ENCODE peak calls at places on chromosomes 12 and 14, in five cellular contexts. One of them, this sample, is unnamed.

GRCh38 chr14:93976477-93977057 is at the start of gene ASB2:
- DNase-seq in MM.1S: peak; percentile 40
- DNase-seq in GM23248: no peak
- DNase-seq in PC-3: no peak
- DNase-seq in hepatocyte: no peak
- DNase-seq in this sample: peak; percentile 46

GRCh38 chr12:122944588-122944987 is 21.7 kb downstream of the ABCB9 start:
- DNase-seq in hepatocyte: no peak
- DNase-seq in PC-3: peak; percentile 96
- DNase-seq in MM.1S: no peak
- DNase-seq in GM23248: peak; percentile 64
- DNase-seq in this sample: no peak

GRCh38 chr12:117343296-117343695 is 18.1 kb downstream of the NOS1 start:
- DNase-seq in GM23248: no peak
- DNase-seq in PC-3: peak; percentile 79
- DNase-seq in hepatocyte: no peak
- DNase-seq in MM.1S: no peak
- DNase-seq in this sample: no peak

GRCh38 chr14:104810316-104810715 is 9.4 kb downstream of the ZBTB42 start:
- DNase-seq in hepatocyte: no peak
- DNase-seq in GM23248: no peak
- DNase-seq in MM.1S: no peak
- DNase-seq in PC-3: no peak
- DNase-seq in this sample: no peak

GRCh38 chr12:29026419-29026818 is 122.7 kb upstream of the FAR2 start:
- DNase-seq in hepatocyte: no peak
- DNase-seq in GM23248: no peak
- DNase-seq in MM.1S: no peak
- DNase-seq in PC-3: peak; percentile 28
- DNase-seq in this sample: no peak

GRCh38 chr12:78929075-78929418 is 64.5 kb downstream of the SYT1 start:
- DNase-seq in hepatocyte: no peak
- DNase-seq in MM.1S: no peak
- DNase-seq in GM23248: no peak
- DNase-seq in PC-3: no peak
- DNase-seq in this sample: no peak

GRCh38 chr12:123971770-123972447 is 722 bp downstream of the CCDC92 start:
- DNase-seq in GM23248: peak; percentile 76
- DNase-seq in PC-3: peak; percentile 72
- DNase-seq in hepatocyte: peak; percentile 64
- DNase-seq in MM.1S: peak; percentile 44
- DNase-seq in this sample: peak; percentile 37

GRCh38 chr12:80598004-80598606 is 109.3 kb upstream of the MYF6 start:
- DNase-seq in hepatocyte: peak; percentile 30
- DNase-seq in PC-3: peak; percentile 72
- DNase-seq in MM.1S: peak; percentile 15
- DNase-seq in GM23248: peak; percentile 82
- DNase-seq in this sample: peak; percentile 53

GRCh38 chr12:34403706-34404376 is 381.5 kb downstream of the ALG10 start:
- DNase-seq in hepatocyte: peak; percentile 1
- DNase-seq in PC-3: no peak
- DNase-seq in MM.1S: no peak
- DNase-seq in GM23248: no peak
- DNase-seq in this sample: no peak

GRCh38 chr12:78725951-78726550 is 138.5 kb upstream of the SYT1 start:
- DNase-seq in MM.1S: no peak
- DNase-seq in PC-3: no peak
- DNase-seq in GM23248: no peak
- DNase-seq in hepatocyte: peak; percentile 28
- DNase-seq in this sample: no peak

GRCh38 chr12:75488553-75488952 is 8.0 kb downstream of the GLIPR1 start:
- DNase-seq in MM.1S: peak; percentile 36
- DNase-seq in GM23248: peak; percentile 80
- DNase-seq in hepatocyte: peak; percentile 34
- DNase-seq in PC-3: peak; percentile 46
- DNase-seq in this sample: peak; percentile 36

GRCh38 chr12:15806826-15807225 is 17.6 kb upstream of the EPS8 start:
- DNase-seq in GM23248: no peak
- DNase-seq in hepatocyte: no peak
- DNase-seq in PC-3: no peak
- DNase-seq in MM.1S: no peak
- DNase-seq in this sample: no peak

GRCh38 chr12:84807249-84807648 is 105.3 kb downstream of the SLC6A15 start:
- DNase-seq in MM.1S: no peak
- DNase-seq in hepatocyte: no peak
- DNase-seq in GM23248: peak; percentile 75
- DNase-seq in PC-3: peak; percentile 74
- DNase-seq in this sample: no peak

GRCh38 chr12:17062296-17063061 is 456.5 kb upstream of the LMO3 start:
- DNase-seq in GM23248: peak; percentile 6
- DNase-seq in hepatocyte: no peak
- DNase-seq in PC-3: peak; percentile 59
- DNase-seq in MM.1S: no peak
- DNase-seq in this sample: no peak

GRCh38 chr12:9756174-9756573 is 4.5 kb downstream of the CD69 start:
- DNase-seq in MM.1S: no peak
- DNase-seq in GM23248: no peak
- DNase-seq in hepatocyte: no peak
- DNase-seq in PC-3: no peak
- DNase-seq in this sample: no peak

GRCh38 chr12:124489220-124489619 is 78.2 kb downstream of the NCOR2 start:
- DNase-seq in hepatocyte: no peak
- DNase-seq in GM23248: no peak
- DNase-seq in MM.1S: no peak
- DNase-seq in PC-3: no peak
- DNase-seq in this sample: no peak

GRCh38 chr12:50566066-50566465 is 61.3 kb downstream of the DIP2B start:
- DNase-seq in hepatocyte: no peak
- DNase-seq in PC-3: no peak
- DNase-seq in GM23248: no peak
- DNase-seq in MM.1S: no peak
- DNase-seq in this sample: no peak

GRCh38 chr12:40054554-40055226 is 51.2 kb downstream of the SLC2A13 start:
- DNase-seq in hepatocyte: peak; percentile 31
- DNase-seq in PC-3: peak; percentile 61
- DNase-seq in GM23248: peak; percentile 93
- DNase-seq in MM.1S: no peak
- DNase-seq in this sample: no peak

GRCh38 chr14:102906616-102907302 is 15.7 kb upstream of the AMN start:
- DNase-seq in PC-3: no peak
- DNase-seq in GM23248: no peak
- DNase-seq in MM.1S: no peak
- DNase-seq in hepatocyte: no peak
- DNase-seq in this sample: no peak

GRCh38 chr12:49294086-49294803 is 702 bp upstream of the PRPH start:
- DNase-seq in GM23248: no peak
- DNase-seq in PC-3: no peak
- DNase-seq in MM.1S: no peak
- DNase-seq in hepatocyte: no peak
- DNase-seq in this sample: no peak

DNA sequence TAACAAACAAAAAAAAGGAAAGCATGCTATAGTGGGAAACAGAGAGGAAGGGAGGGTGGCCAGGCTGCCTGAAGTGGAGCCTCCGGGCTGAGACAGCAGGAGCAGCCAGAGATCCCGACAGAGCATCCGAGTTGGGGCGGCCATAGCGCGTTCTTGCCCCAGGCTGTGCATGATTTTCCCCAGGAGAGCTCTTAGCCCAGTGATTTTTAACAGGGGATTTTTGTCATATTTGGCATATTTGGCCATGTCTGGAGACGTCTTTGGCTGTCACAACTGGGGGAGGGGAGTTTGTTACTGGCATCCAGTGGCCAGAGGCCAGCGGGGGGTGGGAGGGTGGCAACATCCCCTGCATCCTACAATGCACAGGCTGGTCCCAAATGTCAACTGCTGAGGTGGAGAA is 23.6 kb downstream of the BDKRB1 start:
- DNase-seq in hepatocyte: no peak
- DNase-seq in GM23248: no peak
- DNase-seq in MM.1S: no peak
- DNase-seq in PC-3: no peak
- DNase-seq in this sample: no peak
- H3K4me2 ChIP-seq in hepatocyte: no peak overlapping the region
- H3K4me2 ChIP-seq in GM23248: no peak overlapping the region
- H3K4me2 ChIP-seq in MM.1S: no peak overlapping the region
- H3K4me2 ChIP-seq in PC-3: no peak overlapping the region
- H3K4me2 ChIP-seq in this sample: no peak overlapping the region

DNA sequence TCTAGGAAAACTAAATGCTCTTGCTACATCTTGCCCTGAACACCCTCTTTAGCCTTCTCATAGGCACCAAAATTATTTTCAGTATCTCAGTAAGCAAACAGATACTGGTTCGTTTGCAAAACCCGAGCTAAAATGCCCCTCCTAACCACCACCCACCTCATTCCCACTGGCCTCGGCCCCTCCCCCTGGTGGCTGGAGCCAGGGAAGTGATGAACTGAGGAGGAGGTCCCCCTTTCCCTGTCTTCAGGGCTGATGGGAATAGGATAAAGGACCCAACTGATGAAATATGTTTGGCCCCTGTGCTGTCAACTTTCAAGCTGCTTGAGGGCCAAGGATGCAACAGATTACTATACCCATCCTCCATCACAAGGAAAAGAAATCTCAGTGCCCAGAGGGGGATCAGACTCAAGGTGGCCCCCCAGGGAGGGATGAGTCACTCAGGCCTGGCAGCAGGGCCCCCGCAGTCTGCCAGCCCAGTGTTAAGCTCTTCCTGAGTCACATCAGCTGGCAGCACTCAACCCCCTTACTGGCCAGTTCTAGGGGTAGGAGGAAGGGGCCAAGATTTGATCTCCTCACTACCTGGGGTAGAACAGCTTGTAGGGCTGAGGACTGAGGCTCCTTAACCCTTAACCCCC is 1.7 kb downstream of the ANKRD52 start:
- DNase-seq in hepatocyte: no peak
- DNase-seq in GM23248: peak; percentile 82
- DNase-seq in MM.1S: no peak
- DNase-seq in PC-3: peak; percentile 30
- DNase-seq in this sample: no peak
- TF ChIP-seq EZH2phosphoT487 in hepatocyte: no peak
- TF ChIP-seq EZH2phosphoT487 in GM23248: no peak
- TF ChIP-seq EZH2phosphoT487 in MM.1S: no peak
- TF ChIP-seq EZH2phosphoT487 in PC-3: no peak
- TF ChIP-seq EZH2phosphoT487 in this sample: no peak

GRCh38 chr14:100529561-100530031 is 57.6 kb downstream of the BEGAIN start:
- DNase-seq in PC-3: no peak
- DNase-seq in GM23248: no peak
- DNase-seq in hepatocyte: peak; percentile 2
- DNase-seq in MM.1S: no peak
- DNase-seq in this sample: no peak
- H3K4me2 ChIP-seq in PC-3: no peak overlapping the region
- H3K4me2 ChIP-seq in GM23248: no peak overlapping the region
- H3K4me2 ChIP-seq in hepatocyte: no peak overlapping the region
- H3K4me2 ChIP-seq in MM.1S: no peak overlapping the region
- H3K4me2 ChIP-seq in this sample: no peak overlapping the region

GRCh38 chr12:19833775-19834501 is 394.6 kb downstream of the AEBP2 start:
- DNase-seq in hepatocyte: no peak
- DNase-seq in PC-3: peak; percentile 32
- DNase-seq in GM23248: peak; percentile 52
- DNase-seq in MM.1S: no peak
- DNase-seq in this sample: no peak
- TF ChIP-seq EZH2phosphoT487 in hepatocyte: no peak
- TF ChIP-seq EZH2phosphoT487 in PC-3: no peak
- TF ChIP-seq EZH2phosphoT487 in GM23248: no peak
- TF ChIP-seq EZH2phosphoT487 in MM.1S: no peak
- TF ChIP-seq EZH2phosphoT487 in this sample: no peak

GRCh38 chr14:55120466-55121144 is 8.4 kb upstream of the LGALS3 start:
- DNase-seq in PC-3: no peak
- DNase-seq in GM23248: no peak
- DNase-seq in hepatocyte: no peak
- DNase-seq in MM.1S: no peak
- DNase-seq in this sample: no peak
- H3K4me2 ChIP-seq in PC-3: no peak overlapping the region
- H3K4me2 ChIP-seq in GM23248: no peak overlapping the region
- H3K4me2 ChIP-seq in hepatocyte: no peak overlapping the region
- H3K4me2 ChIP-seq in MM.1S: no peak overlapping the region
- H3K4me2 ChIP-seq in this sample: no peak overlapping the region

GRCh38 chr12:113459981-113460380 is 11.7 kb downstream of the LHX5 start:
- DNase-seq in GM23248: no peak
- DNase-seq in hepatocyte: no peak
- DNase-seq in PC-3: no peak
- DNase-seq in MM.1S: no peak
- DNase-seq in this sample: no peak

GRCh38 chr12:113462880-113463745 is 8.6 kb downstream of the LHX5 start:
- DNase-seq in hepatocyte: no peak
- DNase-seq in PC-3: no peak
- DNase-seq in MM.1S: no peak
- DNase-seq in GM23248: peak; percentile 35
- DNase-seq in this sample: no peak

GRCh38 chr12:113462117-113462774 is 9.4 kb downstream of the LHX5 start:
- DNase-seq in GM23248: peak; percentile 83
- DNase-seq in hepatocyte: peak; percentile 87
- DNase-seq in PC-3: peak; percentile 91
- DNase-seq in MM.1S: peak; percentile 31
- DNase-seq in this sample: peak; percentile 61

GRCh38 chr12:113463746-113464743 is 7.6 kb downstream of the LHX5 start:
- DNase-seq in PC-3: peak; percentile 10
- DNase-seq in MM.1S: no peak
- DNase-seq in GM23248: peak; percentile 39
- DNase-seq in hepatocyte: no peak
- DNase-seq in this sample: no peak

DNA sequence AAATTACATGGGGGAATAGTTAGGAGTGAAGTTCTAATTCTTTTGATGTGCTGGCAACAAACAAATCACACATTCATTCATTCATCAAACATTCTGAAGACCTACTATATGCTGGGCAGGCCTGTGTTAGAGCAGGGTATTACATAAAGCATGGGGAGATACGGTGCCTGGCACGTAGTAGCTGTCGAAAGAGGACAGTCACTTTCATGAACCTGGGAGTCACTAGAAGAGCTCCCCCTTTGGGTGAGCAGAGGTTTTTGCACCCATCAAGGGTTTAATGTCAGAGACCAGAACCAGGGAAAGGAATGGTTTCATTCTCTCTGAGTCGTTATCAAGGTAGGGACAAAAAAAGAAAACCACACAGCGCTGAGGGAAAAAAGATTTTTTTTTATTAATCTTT is 10.0 kb downstream of the LHX5 start:
- DNase-seq in GM23248: peak; percentile 49
- DNase-seq in hepatocyte: no peak
- DNase-seq in PC-3: peak; percentile 57
- DNase-seq in MM.1S: no peak
- DNase-seq in this sample: peak; percentile 67
- TF ChIP-seq EZH2phosphoT487 in GM23248: no peak
- TF ChIP-seq EZH2phosphoT487 in hepatocyte: no peak
- TF ChIP-seq EZH2phosphoT487 in PC-3: no peak
- TF ChIP-seq EZH2phosphoT487 in MM.1S: no peak
- TF ChIP-seq EZH2phosphoT487 in this sample: no peak

GRCh38 chr12:71014180-71014785 is 93.7 kb upstream of the PTPRR start:
- DNase-seq in GM23248: peak; percentile 66
- DNase-seq in hepatocyte: peak; percentile 57
- DNase-seq in MM.1S: peak; percentile 7
- DNase-seq in PC-3: peak; percentile 81
- DNase-seq in this sample: no peak
- H3K4me2 ChIP-seq in GM23248: no peak overlapping the region
- H3K4me2 ChIP-seq in hepatocyte: peak overlapping the region; percentile 18
- H3K4me2 ChIP-seq in MM.1S: peak overlapping the region; percentile 34
- H3K4me2 ChIP-seq in PC-3: peak overlapping the region; percentile 64
- H3K4me2 ChIP-seq in this sample: no peak overlapping the region